ENCODE peak calls at places on chromosomes 13 and 19, in ten cellular contexts. M is fibroblast of lung; D is lung microvascular endothelial cell; K is T-helper 2 cell treated with Interferon-gamma antibody and Interleukin-4, amounts not matched to agents 5 μg/mL and 100 μg/mL, for 36 hours; P is activated naive CD4-positive, alpha-beta T cell; R is COR-L47; X is activated naive CD8-positive, alpha-beta T cell treated with anti-CD3 and anti-CD28 coated beads for 36 hours; F is NCI-H774; V is ecto neural progenitor cell; L is activated CD4-positive, alpha-beta T cell treated with anti-CD3 and anti-CD28 coated beads, Interleukin-2, amount 50 U/mL, for 24 hours. B is an unnamed sample.

GRCh38 chr13:30718661-30719520 is 16.5 kb upstream of the ALOX5AP start:
- DNase-seq in M (peak), X (no peak), V (no peak), L (no peak), F (no peak), P (no peak), D (no peak), R (no peak), K (no peak), B (no peak)

GRCh38 chr13:66264976-66265375 is 965.2 kb downstream of the PCDH9 start:
- DNase-seq in L (no peak), K (no peak), X (no peak), M (peak), D (no peak), F (no peak), P (no peak), R (no peak), V (no peak), B (no peak)

GRCh38 chr19:48933382-48933932 is at the start of gene DHDH:
- DNase-seq in P (peak), L (peak), M (peak), R (peak), V (peak), D (peak), X (peak), K (peak), F (peak), B (no peak)

GRCh38 chr13:31904941-31905824 is 126.4 kb upstream of the FRY start:
- DNase-seq in L (no peak), X (no peak), M (no peak), P (no peak), R (no peak), K (no peak), D (no peak), V (no peak), F (no peak), B (no peak)

GRCh38 chr19:57010541-57010940 is 109.2 kb upstream of the USP29 start:
- DNase-seq in R (no peak), P (no peak), V (no peak), M (no peak), F (no peak), D (no peak), L (no peak), X (no peak), K (no peak), B (no peak)

GRCh38 chr13:113364371-113364932 is 522 bp upstream of the GRTP1 start:
- DNase-seq in R (no peak), P (no peak), F (no peak), L (no peak), D (no peak), M (no peak), V (no peak), X (no peak), K (no peak), B (no peak)

GRCh38 chr19:49468199-49468598 is 5.8 kb upstream of the FLT3LG start:
- DNase-seq in L (no peak), K (no peak), M (no peak), X (no peak), D (no peak), P (no peak), V (no peak), F (no peak), R (no peak), B (no peak)

GRCh38 chr13:44759723-44760360 is 183.7 kb upstream of the TSC22D1 start:
- DNase-seq in K (no peak), F (peak), P (no peak), D (no peak), X (no peak), V (no peak), L (no peak), M (peak), R (peak), B (no peak)

GRCh38 chr19:19540707-19541515 is 2.8 kb downstream of the CILP2 start:
- DNase-seq in L (peak), M (peak), K (peak), D (peak), F (no peak), V (peak), R (no peak), X (peak), P (peak), B (no peak)

GRCh38 chr19:35545855-35546381 is 492 bp downstream of the TMEM147 start:
- DNase-seq in M (peak), V (no peak), P (peak), L (peak), D (peak), F (no peak), X (peak), K (peak), R (peak), B (peak)

GRCh38 chr13:20997301-20998061 is 63.9 kb downstream of the LATS2 start:
- DNase-seq in M (peak), V (no peak), P (no peak), R (no peak), F (no peak), K (no peak), X (no peak), D (no peak), L (no peak), B (no peak)

GRCh38 chr13:78593652-78594494 is 9.5 kb downstream of the POU4F1 start:
- DNase-seq in D (no peak), F (no peak), M (no peak), R (peak), X (no peak), P (no peak), K (no peak), L (no peak), V (peak), B (no peak)

GRCh38 chr13:95360052-95360451 is 58.8 kb upstream of the ABCC4 start:
- DNase-seq in M (no peak), P (no peak), X (no peak), L (no peak), D (no peak), F (no peak), V (no peak), R (no peak), K (no peak), B (no peak)

GRCh38 chr19:4051175-4052101 is 15.3 kb downstream of the ZBTB7A start:
- DNase-seq in F (no peak), M (peak), P (no peak), X (no peak), K (peak), V (no peak), D (no peak), L (no peak), R (no peak), B (no peak)

B was measured in NK-92 treated with Interleukin-12 subunit alpha and Interleukin-12 subunit beta, amount 100 ng/mL, for 24 hours.